ENCODE peak calls at places on chromosomes 1 and 21, in nine cellular contexts. Y is erythroblast; Q is stimulated activated CD8-positive, alpha-beta memory T cell treated with anti-CD3 and anti-CD28 coated beads, Interleukin-2, amount 100 ng/mL, for 1 hour; B is NCI-H1930; D is activated CD8-positive, alpha-beta T cell treated with anti-CD3 and anti-CD28 coated beads for 36 hours; J is A673; A is sciatic nerve; I is NCI-H510A treated with DMSO at 0.1 percent for 48 hours; X is nucleus accumbens. V is an unnamed sample.
A peak's percentile ranks its signal among the peaks of the same experiment; 100 is the strongest.

GRCh38 chr1:150066838-150067183 is 765 bp upstream of the VPS45 start:
- DNase-seq in Y (no peak), Q (no peak), B (peak; percentile 75), D (peak; percentile 64), J (no peak), A (peak; percentile 73), I (peak; percentile 74), X (peak; percentile 40), V (no peak)

GRCh38 chr21:46150491-46151121 is 4.8 kb downstream of the FTCD start:
- DNase-seq in Y (no peak), Q (no peak), B (no peak), D (no peak), J (no peak), A (peak; percentile 48), I (no peak), X (no peak), V (no peak)

GRCh38 chr1:221708076-221708571 is 33.8 kb downstream of the DUSP10 start:
- DNase-seq in Y (peak; percentile 66), Q (peak; percentile 20), B (no peak), D (peak; percentile 84), J (no peak), A (no peak), I (no peak), X (no peak), V (peak; percentile 38)

GRCh38 chr1:188668083-188668482 is 1809.6 kb downstream of the BRINP3 start:
- DNase-seq in Y (no peak), Q (no peak), B (no peak), D (no peak), J (peak; percentile 19), A (no peak), I (no peak), X (no peak), V (no peak)

GRCh38 chr1:29754608-29755375 is 518.5 kb downstream of the PTPRU start:
- DNase-seq in Y (no peak), Q (no peak), B (no peak), D (no peak), J (no peak), A (peak; percentile 22), I (no peak), X (no peak), V (no peak)

GRCh38 chr1:112674440-112674985 is at the start of gene MOV10:
- DNase-seq in Y (peak; percentile 87), Q (peak; percentile 15), B (peak; percentile 55), D (peak; percentile 75), J (peak; percentile 84), A (peak; percentile 81), I (peak; percentile 88), X (peak; percentile 27), V (peak; percentile 59)

GRCh38 chr21:34363733-34364132 is at the start of gene KCNE2:
- DNase-seq in Y (no peak), Q (no peak), B (no peak), D (no peak), J (no peak), A (peak; percentile 37), I (no peak), X (no peak), V (no peak)

GRCh38 chr1:193066606-193067005 is 7.2 kb downstream of the RO60 start:
- DNase-seq in Y (no peak), Q (no peak), B (no peak), D (no peak), J (no peak), A (no peak), I (no peak), X (no peak), V (no peak)

GRCh38 chr1:238141295-238141694 is 250.6 kb upstream of the ZP4 start:
- DNase-seq in Y (no peak), Q (no peak), B (no peak), D (no peak), J (peak; percentile 0), A (no peak), I (no peak), X (no peak), V (no peak)

V was measured in brain microvascular endothelial cell.